ENCODE peak calls at places on chromosomes 3 and 15, in eight cellular contexts. K is CD4-positive, alpha-beta memory T cell; G is heart left ventricle; S is CD8-positive, alpha-beta memory T cell; R is spleen; O is tibial nerve; T is Panc1; N is left ventricle myocardium inferior. Q is an unnamed sample.

GRCh38 chr3:134824676-134825290 is 29.7 kb downstream of the EPHB1 start:
- DNase-seq in T (no peak), R (no peak), K (no peak), O (no peak), N (no peak), G (no peak), S (no peak), Q (no peak)

GRCh38 chr3:171788546-171789351 is 21.5 kb downstream of the PLD1 start:
- DNase-seq in S (no peak), T (no peak), G (no peak), K (no peak), R (no peak), N (no peak), O (no peak), Q (no peak)

GRCh38 chr3:145767909-145768308 is 393.1 kb downstream of the PLOD2 start:
- DNase-seq in T (no peak), S (no peak), O (no peak), N (no peak), G (no peak), K (no peak), R (no peak), Q (no peak)

GRCh38 chr15:67931861-67932260 is 92.0 kb upstream of the RNU6-1 start:
- DNase-seq in K (no peak), N (no peak), R (no peak), S (no peak), T (no peak), O (no peak), G (no peak), Q (no peak)

GRCh38 chr15:68634531-68634930 is 55.7 kb downstream of the CORO2B start:
- DNase-seq in O (no peak), S (no peak), R (peak; percentile 24), G (no peak), T (no peak), N (no peak), K (no peak), Q (no peak)

GRCh38 chr15:80596521-80596976 is 98.6 kb upstream of the ABHD17C start:
- DNase-seq in K (no peak), G (no peak), S (no peak), O (no peak), R (no peak), T (no peak), N (no peak), Q (no peak)

GRCh38 chr3:183825380-183826161 is at the start of gene MAP6D1:
- DNase-seq in T (no peak), K (peak; percentile 11), G (peak; percentile 29), O (no peak), S (peak; percentile 24), R (peak; percentile 84), N (peak; percentile 27), Q (no peak)

GRCh38 chr15:77944002-77944867 is 133.3 kb downstream of the TBC1D2B start:
- DNase-seq in G (peak; percentile 88), K (peak; percentile 5), S (peak; percentile 22), O (peak; percentile 77), N (peak; percentile 90), T (no peak), R (peak; percentile 90), Q (peak; percentile 90)

GRCh38 chr3:108518895-108519294 is 8.5 kb upstream of the MYH15 start:
- DNase-seq in N (no peak), G (no peak), T (no peak), K (no peak), R (no peak), O (no peak), S (no peak), Q (no peak)

GRCh38 chr3:118912188-118912587 is 122.5 kb downstream of the IGSF11 start:
- DNase-seq in N (no peak), T (no peak), O (no peak), R (no peak), K (no peak), S (no peak), G (no peak), Q (no peak)

GRCh38 chr15:90892023-90892422 is 7.7 kb downstream of the FES start:
- DNase-seq in T (no peak), K (no peak), G (no peak), R (no peak), O (no peak), N (no peak), S (no peak), Q (no peak)

GRCh38 chr3:111087924-111088469 is 16.4 kb downstream of the NECTIN3 start:
- DNase-seq in T (no peak), O (no peak), S (no peak), K (no peak), G (no peak), R (no peak), N (no peak), Q (no peak)

GRCh38 chr15:63503739-63504246 is 600 bp upstream of the USP3 start:
- DNase-seq in R (peak; percentile 94), K (peak; percentile 91), O (no peak), N (no peak), S (peak; percentile 82), T (peak; percentile 65), G (peak; percentile 62), Q (no peak)

GRCh38 chr15:56524915-56525314 is 60.0 kb upstream of the MNS1 start:
- DNase-seq in T (no peak), O (no peak), N (no peak), G (no peak), K (no peak), R (no peak), S (no peak), Q (no peak)

GRCh38 chr3:177300842-177301241 is 103.6 kb upstream of the TBL1XR1 start:
- DNase-seq in G (no peak), T (no peak), O (no peak), N (no peak), R (no peak), S (no peak), K (no peak), Q (no peak)

GRCh38 chr15:52013151-52013791 is 5.7 kb upstream of the MAPK6 start:
- DNase-seq in S (no peak), N (no peak), O (no peak), K (no peak), G (no peak), R (no peak), T (peak; percentile 42), Q (no peak)

DNA sequence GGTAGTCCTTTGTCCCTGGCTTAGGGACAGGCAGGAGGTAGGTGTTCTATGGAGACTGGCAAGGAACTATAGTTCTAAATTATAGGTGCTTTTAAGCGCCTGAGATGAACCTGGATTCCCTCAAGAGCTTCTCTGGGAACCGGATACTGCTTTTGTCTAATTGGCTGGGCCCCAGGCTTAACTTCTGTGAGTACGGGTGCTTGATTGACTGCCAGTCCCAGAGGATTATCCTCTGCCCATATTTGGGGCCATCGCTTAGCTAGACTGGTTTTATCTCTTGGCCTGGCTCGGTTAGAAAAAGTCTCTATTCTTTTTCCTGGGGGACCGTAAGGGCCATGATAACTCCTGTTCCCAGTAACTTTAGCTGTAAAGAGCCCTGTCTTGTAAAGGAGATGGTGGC is 339.1 kb downstream of the KCNH8 start:
- DNase-seq in O (no peak), G (no peak), K (no peak), T (no peak), R (no peak), S (no peak), N (no peak), Q (no peak)
- H3K27ac ChIP-seq in O (no peak overlapping the region), G (no peak overlapping the region), K (no peak overlapping the region), T (no peak overlapping the region), R (no peak overlapping the region), S (no peak overlapping the region), N (no peak overlapping the region), Q (no peak overlapping the region)

GRCh38 chr3:106018929-106019328 is 150.1 kb upstream of the CBLB start:
- DNase-seq in G (no peak), O (no peak), S (no peak), T (no peak), R (no peak), N (no peak), K (no peak), Q (no peak)

GRCh38 chr3:106018111-106018510 is 149.3 kb upstream of the CBLB start:
- DNase-seq in N (no peak), K (no peak), R (no peak), T (no peak), G (no peak), O (no peak), S (no peak), Q (no peak)

GRCh38 chr3:106010829-106011228 is 142.0 kb upstream of the CBLB start:
- DNase-seq in O (no peak), T (no peak), G (no peak), S (no peak), N (no peak), R (no peak), K (no peak), Q (no peak)

GRCh38 chr3:106013971-106014370 is 145.2 kb upstream of the CBLB start:
- DNase-seq in G (no peak), O (no peak), R (no peak), T (peak; percentile 50), S (no peak), N (no peak), K (no peak), Q (no peak)

GRCh38 chr3:106014518-106014917 is 145.7 kb upstream of the CBLB start:
- DNase-seq in T (no peak), K (no peak), G (no peak), N (no peak), S (no peak), O (no peak), R (no peak), Q (no peak)
- H3K27ac ChIP-seq in T (no peak overlapping the region), K (no peak overlapping the region), G (no peak overlapping the region), N (no peak overlapping the region), S (no peak overlapping the region), O (no peak overlapping the region), R (no peak overlapping the region), Q (no peak overlapping the region)

GRCh38 chr3:72153477-72154314 is 368.7 kb upstream of the PROK2 start:
- DNase-seq in G (no peak), R (no peak), N (no peak), O (no peak), T (no peak), S (no peak), K (no peak), Q (no peak)
- H3K27ac ChIP-seq in G (peak overlapping the region; percentile 72), R (peak overlapping the region; percentile 53), N (no peak overlapping the region), O (peak overlapping the region; percentile 48), T (no peak overlapping the region), S (no peak overlapping the region), K (no peak overlapping the region), Q (peak overlapping the region; percentile 31)

DNA sequence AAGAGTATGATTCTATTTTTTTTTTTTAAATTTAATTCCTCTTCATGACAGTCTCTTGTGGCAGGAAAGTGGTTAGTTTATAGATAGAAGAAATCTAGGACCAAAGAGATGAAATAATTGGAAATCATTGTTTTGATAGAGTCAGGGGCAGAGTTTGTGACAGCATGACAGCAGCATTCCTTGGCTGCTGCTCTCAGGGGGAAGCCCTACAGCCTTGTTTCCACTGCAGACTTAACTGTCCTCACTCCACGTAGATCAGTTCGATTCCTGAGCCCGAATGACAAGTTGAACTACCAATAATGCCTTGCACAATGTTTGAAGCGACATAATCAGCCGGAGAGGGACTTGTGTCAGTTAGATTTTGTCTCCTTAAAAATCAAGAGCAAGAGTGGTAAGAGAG is 189.0 kb upstream of the ICE2 start:
- DNase-seq in O (no peak), R (no peak), K (no peak), T (no peak), S (no peak), G (no peak), N (no peak), Q (no peak)
- H3K27ac ChIP-seq in O (no peak overlapping the region), R (no peak overlapping the region), K (no peak overlapping the region), T (no peak overlapping the region), S (no peak overlapping the region), G (no peak overlapping the region), N (no peak overlapping the region), Q (no peak overlapping the region)

GRCh38 chr3:19457449-19457848 is 309.1 kb downstream of the KCNH8 start:
- DNase-seq in T (no peak), O (no peak), R (no peak), G (no peak), S (no peak), N (no peak), K (no peak), Q (no peak)
- H3K27ac ChIP-seq in T (no peak overlapping the region), O (no peak overlapping the region), R (no peak overlapping the region), G (no peak overlapping the region), S (no peak overlapping the region), N (no peak overlapping the region), K (no peak overlapping the region), Q (no peak overlapping the region)